ENCODE peak calls at places on chromosomes 5 and 9, in four cellular contexts. H is esophagus muscularis mucosa, U is mucosa of descending colon, S is cardiac fibroblast. C is an unnamed sample.
A peak's percentile ranks its signal among the peaks of the same experiment; 100 is the strongest.

GRCh38 chr9:115126406-115126805 is 8.4 kb upstream of the TNC start:
- DNase-seq in H (no peak), U (no peak), S (no peak), C (no peak)

GRCh38 chr9:96875460-96876142 is 21.3 kb upstream of the ZNF782 start:
- DNase-seq in H (no peak), U (peak; percentile 76), S (peak; percentile 80), C (no peak)

GRCh38 chr5:145937432-145938250 is 1.3 kb downstream of the SH3RF2 start:
- DNase-seq in H (no peak), U (peak; percentile 63), S (peak; percentile 56), C (no peak)

GRCh38 chr9:107548298-107549142 is 59.0 kb upstream of the KLF4 start:
- DNase-seq in H (no peak), U (no peak), S (peak; percentile 98), C (peak; percentile 75)

GRCh38 chr9:136363606-136364368 is at the start of gene DNLZ:
- DNase-seq in H (peak; percentile 95), U (peak; percentile 92), S (peak; percentile 82), C (peak; percentile 79)

GRCh38 chr9:81431662-81432061 is 257.7 kb downstream of the TLE1 start:
- DNase-seq in H (no peak), U (no peak), S (peak; percentile 95), C (no peak)

GRCh38 chr5:145471831-145472616 is 363.1 kb downstream of the PRELID2 start:
- DNase-seq in H (no peak), U (no peak), S (peak; percentile 49), C (no peak)

GRCh38 chr9:112615584-112616271 is 102.2 kb downstream of the INIP start:
- DNase-seq in H (no peak), U (no peak), S (no peak), C (no peak)

GRCh38 chr9:125484632-125485282 is 222.3 kb downstream of the MAPKAP1 start:
- DNase-seq in H (peak; percentile 91), U (no peak), S (peak; percentile 65), C (no peak)

GRCh38 chr9:131310833-131311554 is 21.5 kb downstream of the PLPP7 start:
- DNase-seq in H (no peak), U (peak; percentile 54), S (no peak), C (no peak)

GRCh38 chr5:5644249-5644648 is 221.8 kb downstream of the ICE1 start:
- DNase-seq in H (peak; percentile 82), U (no peak), S (no peak), C (no peak)

GRCh38 chr9:93950619-93951601 is 4.2 kb downstream of the BARX1 start:
- DNase-seq in H (no peak), U (peak; percentile 52), S (peak; percentile 28), C (no peak)

GRCh38 chr9:84791608-84792007 is 122.1 kb downstream of the NTRK2 start:
- DNase-seq in H (no peak), U (no peak), S (no peak), C (no peak)

GRCh38 chr9:115759411-115759810 is 394.2 kb upstream of the PAPPA start:
- DNase-seq in H (no peak), U (no peak), S (no peak), C (no peak)

GRCh38 chr9:3989915-3990314 is 310.0 kb downstream of the GLIS3 start:
- DNase-seq in H (no peak), U (no peak), S (no peak), C (no peak)

GRCh38 chr9:33289501-33289900 is 815 bp upstream of the NFX1 start:
- DNase-seq in H (no peak), U (peak; percentile 49), S (peak; percentile 9), C (no peak)

GRCh38 chr5:36060516-36060885 is 6.2 kb downstream of the UGT3A2 start:
- DNase-seq in H (no peak), U (no peak), S (no peak), C (no peak)

GRCh38 chr5:69368458-69369368 is 607 bp downstream of the AK6 start:
- DNase-seq in H (no peak), U (no peak), S (peak; percentile 13), C (no peak)

GRCh38 chr9:15295761-15296405 is 11.1 kb downstream of the TTC39B start:
- DNase-seq in H (no peak), U (no peak), S (peak; percentile 89), C (no peak)

GRCh38 chr5:56676091-56676768 is 139.1 kb upstream of the MAP3K1 start:
- DNase-seq in H (no peak), U (no peak), S (no peak), C (no peak)

GRCh38 chr5:174608631-174609097 is 115.7 kb upstream of the MSX2 start:
- DNase-seq in H (no peak), U (peak; percentile 37), S (no peak), C (no peak)

DNA sequence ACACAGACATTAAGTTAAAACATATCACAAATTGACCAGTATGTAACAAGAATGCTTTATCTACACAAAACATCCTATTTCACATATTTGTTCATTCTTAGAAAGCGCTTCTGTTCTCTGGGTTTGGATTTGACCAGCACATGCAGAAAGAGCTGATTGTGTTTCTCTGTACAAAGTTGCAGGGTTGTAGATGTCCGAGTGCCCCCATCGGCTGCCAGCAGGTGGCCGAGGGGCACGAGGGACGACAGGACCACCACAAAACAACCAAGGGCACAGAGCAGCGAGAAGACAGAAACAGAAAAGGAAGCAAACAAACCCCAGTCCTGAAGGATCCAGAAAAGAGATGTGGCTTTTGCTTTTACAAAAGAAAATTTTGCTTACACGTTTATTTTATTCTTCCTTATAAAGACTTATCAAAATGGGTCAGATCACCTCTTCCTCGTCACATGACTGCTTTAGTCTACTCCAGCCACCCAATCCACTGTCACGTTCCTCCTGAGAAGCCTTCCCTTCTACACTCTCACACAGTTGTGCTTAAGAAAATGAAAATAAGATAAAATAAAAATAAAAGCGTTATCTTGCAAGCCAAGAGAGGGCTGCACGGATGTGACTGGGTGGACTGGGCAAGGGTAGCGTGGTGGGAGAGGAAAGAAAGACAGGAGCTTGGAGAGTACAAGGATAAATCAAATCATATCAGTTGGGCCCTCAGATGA is 9.5 kb downstream of the OTP start:
- DNase-seq in H (peak; percentile 85), U (no peak), S (no peak), C (no peak)
- TF ChIP-seq CTCF in H (no peak), U (no peak), S (no peak), C (no peak)

GRCh38 chr5:63127054-63127453 is 548.4 kb downstream of the LRRC70 start:
- DNase-seq in H (no peak), U (no peak), S (peak; percentile 66), C (no peak)

GRCh38 chr5:63125392-63125791 is 546.8 kb downstream of the LRRC70 start:
- DNase-seq in H (no peak), U (no peak), S (no peak), C (no peak)

GRCh38 chr5:63121471-63121870 is 542.9 kb downstream of the LRRC70 start:
- DNase-seq in H (no peak), U (no peak), S (no peak), C (no peak)

GRCh38 chr5:63128018-63128417 is 549.4 kb downstream of the LRRC70 start:
- DNase-seq in H (no peak), U (no peak), S (no peak), C (no peak)

GRCh38 chr5:63125862-63126261 is 547.2 kb downstream of the LRRC70 start:
- DNase-seq in H (no peak), U (no peak), S (peak; percentile 67), C (no peak)
- TF ChIP-seq CTCF in H (no peak), U (no peak), S (peak; percentile 66), C (no peak)

GRCh38 chr9:79134654-79135053 is 437.1 kb upstream of the TLE4 start:
- DNase-seq in H (no peak), U (no peak), S (peak; percentile 18), C (no peak)
- TF ChIP-seq CTCF in H (no peak), U (no peak), S (peak; percentile 23), C (no peak)

DNA sequence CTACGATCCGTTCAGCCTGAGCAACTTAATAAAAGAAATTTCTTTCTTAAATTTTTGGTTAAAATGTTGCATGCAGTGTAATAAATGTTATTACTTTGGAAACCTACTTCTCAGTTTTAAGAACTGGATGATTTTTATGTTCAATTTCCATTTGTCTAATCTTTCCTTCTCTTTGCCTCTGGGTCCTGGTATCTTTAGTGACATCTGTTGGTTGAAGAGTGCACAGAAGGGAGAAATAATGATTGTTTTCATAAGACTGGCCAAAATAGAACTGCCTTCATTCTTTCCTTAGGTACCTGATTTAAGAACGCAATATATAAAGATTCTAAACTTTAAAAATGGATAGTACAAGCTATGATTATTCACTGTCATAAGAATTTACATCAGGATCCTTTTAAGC is 83.0 kb upstream of the TLX3 start:
- DNase-seq in H (no peak), U (no peak), S (peak; percentile 7), C (no peak)
- TF ChIP-seq CTCF in H (no peak), U (no peak), S (peak; percentile 29), C (no peak)

DNA sequence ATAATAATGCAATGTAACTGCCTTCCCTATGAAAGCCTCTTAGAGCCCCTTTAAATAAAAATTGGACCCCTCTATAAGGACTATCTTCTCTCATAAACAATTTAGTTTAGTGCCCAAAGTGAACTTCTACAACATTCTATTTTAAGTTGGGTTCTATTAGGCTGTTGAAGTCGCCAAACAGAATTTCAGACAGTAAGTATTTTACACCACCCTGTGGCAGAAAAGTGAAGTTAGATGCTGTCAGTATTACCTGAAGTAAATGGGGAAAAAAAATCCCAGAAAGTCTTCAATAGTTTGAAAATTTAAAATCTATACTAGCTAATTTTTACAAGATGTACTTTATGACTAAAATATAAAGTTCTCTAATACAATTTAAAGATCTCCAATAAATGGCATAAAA is 29.5 kb downstream of the CAAP1 start:
- DNase-seq in H (no peak), U (no peak), S (peak; percentile 42), C (no peak)
- TF ChIP-seq CTCF in H (peak; percentile 45), U (no peak), S (peak; percentile 38), C (peak; percentile 10)

DNA sequence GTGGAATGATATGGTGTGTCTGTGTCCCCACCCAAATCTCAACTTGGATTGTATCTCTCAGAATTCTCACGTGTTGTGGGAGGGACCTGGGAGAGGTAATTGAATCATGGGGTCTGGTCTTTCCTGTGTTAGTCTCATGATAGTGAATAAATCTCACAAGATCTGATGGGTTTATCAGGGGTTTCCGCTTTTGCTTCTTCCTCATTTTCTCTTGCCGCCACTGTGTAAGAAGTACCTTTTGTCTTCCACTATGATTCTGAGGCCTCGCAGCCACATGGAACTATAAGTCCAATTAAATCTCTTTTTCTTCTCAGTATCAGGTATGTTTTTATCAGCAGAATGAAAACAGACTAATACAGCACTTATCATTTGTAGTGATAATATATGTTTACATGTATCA is 29.5 kb upstream of the SPIN1 start:
- DNase-seq in H (no peak), U (no peak), S (no peak), C (no peak)
- TF ChIP-seq CTCF in H (no peak), U (no peak), S (no peak), C (no peak)

DNA sequence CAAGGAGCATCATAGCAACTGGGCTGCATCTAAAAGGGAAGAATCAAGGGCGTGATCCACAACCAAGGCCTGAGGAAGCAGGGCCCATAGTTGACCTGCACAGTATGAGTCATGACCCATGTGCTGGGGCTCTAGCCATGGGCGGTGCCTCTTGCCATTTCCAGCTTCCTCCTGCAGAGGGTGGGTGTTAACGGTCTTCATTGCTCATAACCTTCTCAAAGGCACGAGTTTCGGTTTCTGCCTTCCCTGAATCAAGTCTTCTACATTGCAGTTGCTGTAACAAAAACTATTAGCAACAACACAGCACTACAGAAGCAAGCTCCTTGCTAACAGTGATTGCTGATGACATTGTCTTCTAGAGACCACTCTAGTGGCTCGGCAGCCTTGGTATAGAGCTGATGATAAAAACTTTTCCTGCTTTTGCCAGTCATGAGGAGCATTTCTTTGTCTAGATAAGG is 66.9 kb downstream of the CTSL start:
- DNase-seq in H (peak; percentile 93), U (peak; percentile 40), S (peak; percentile 95), C (peak; percentile 99)
- TF ChIP-seq CTCF in H (no peak), U (no peak), S (peak; percentile 34), C (peak; percentile 31)

GRCh38 chr9:38154501-38155421 is 85.7 kb upstream of the SHB start:
- DNase-seq in H (no peak), U (no peak), S (no peak), C (no peak)
- TF ChIP-seq CTCF in H (no peak), U (no peak), S (no peak), C (no peak)

GRCh38 chr9:34638138-34638445 is 505 bp upstream of the SIGMAR1 start:
- DNase-seq in H (no peak), U (no peak), S (no peak), C (no peak)
- TF ChIP-seq CTCF in H (no peak), U (no peak), S (no peak), C (no peak)